ENCODE peak calls at places on chromosomes 5 and 9, in eight cellular contexts. S is cardiac muscle cell; D is activated gamma-delta T cell treated with anti-CD3 and anti-CD28 coated beads, Interleukin-2, amount 50 U/mL, for 16 hours; M is activated CD8-positive, alpha-beta memory T cell treated with anti-CD3 and anti-CD28 coated beads, Interleukin-2, amount 50 U/mL, for 48 hours; I is germinal center; R is astrocyte of the spinal cord; P is Panc1; X is DMS79 treated with DMSO at 0.1 percent for 48 hours. K is an unnamed sample.

GRCh38 chr5:14228219-14228618 is 85.1 kb downstream of the TRIO start:
- DNase-seq in R (no peak), M (no peak), D (no peak), S (no peak), X (peak; percentile 12), P (no peak), I (no peak), K (no peak)

GRCh38 chr9:114735732-114736131 is 53.7 kb upstream of the TEX48 start:
- DNase-seq in D (no peak), M (no peak), P (no peak), I (no peak), X (no peak), R (no peak), S (peak; percentile 18), K (no peak)

GRCh38 chr9:22210262-22210661 is 201.2 kb upstream of the CDKN2B start:
- DNase-seq in P (no peak), I (no peak), S (no peak), R (no peak), D (no peak), M (no peak), X (no peak), K (peak; percentile 5)

GRCh38 chr9:1098551-1098950 is 48.4 kb downstream of the DMRT2 start:
- DNase-seq in X (no peak), I (no peak), S (peak; percentile 1), D (no peak), P (no peak), M (no peak), R (no peak), K (no peak)

GRCh38 chr5:148993283-148993936 is 69.5 kb downstream of the SH3TC2 start:
- DNase-seq in M (no peak), S (no peak), I (no peak), X (no peak), R (no peak), D (no peak), P (no peak), K (no peak)

GRCh38 chr5:6497267-6497666 is 48.6 kb downstream of the UBE2QL1 start:
- DNase-seq in M (no peak), I (no peak), X (no peak), D (no peak), S (no peak), P (no peak), R (no peak), K (no peak)

GRCh38 chr5:124754206-124754927 is 7.9 kb upstream of the ZNF608 start:
- DNase-seq in X (peak; percentile 51), S (peak; percentile 32), D (no peak), I (no peak), M (no peak), P (no peak), R (no peak), K (no peak)

GRCh38 chr5:14445581-14446290 is 135.9 kb upstream of the OTULINL start:
- DNase-seq in S (peak; percentile 76), P (no peak), D (no peak), X (no peak), I (no peak), M (no peak), R (peak; percentile 70), K (no peak)

GRCh38 chr5:103424008-103424407 is 138.6 kb downstream of the NUDT12 start:
- DNase-seq in P (no peak), R (peak; percentile 41), D (no peak), M (no peak), S (peak; percentile 15), X (no peak), I (no peak), K (peak; percentile 82)

GRCh38 chr5:173829826-173830225 is 58.3 kb upstream of the CPEB4 start:
- DNase-seq in S (no peak), I (no peak), M (no peak), D (no peak), P (no peak), X (peak; percentile 7), R (peak; percentile 37), K (no peak)

GRCh38 chr9:91580136-91580535 is 156.5 kb upstream of the NFIL3 start:
- DNase-seq in X (no peak), S (peak; percentile 80), D (no peak), R (peak; percentile 81), I (no peak), M (no peak), P (no peak), K (no peak)

GRCh38 chr5:135239461-135240282 is 159.4 kb downstream of the MACROH2A1 start:
- DNase-seq in X (no peak), M (no peak), P (no peak), S (no peak), I (no peak), D (no peak), R (peak; percentile 62), K (no peak)

GRCh38 chr5:39794511-39794910 is 369.7 kb upstream of the DAB2 start:
- DNase-seq in D (no peak), I (no peak), M (no peak), R (peak; percentile 60), S (no peak), P (no peak), X (no peak), K (no peak)

K was measured in SJCRH30.